ENCODE peak calls at places on chromosomes 1 and 21, in four cellular contexts. One of them, this sample, is unnamed.

GRCh38 chr1:19366599-19367315 is 54.6 kb downstream of the SLC66A1 start:
- DNase-seq in stimulated activated CD4-positive, alpha-beta T cell treated with anti-CD3 and anti-CD28 coated beads, Interleukin-12 subunit alpha, Interleukin-12 subunit beta, amount 100 ng/mL, for 48 hours: no peak
- DNase-seq in NCI-H1092 treated with DMSO at 0.1 percent for 48 hours: no peak
- DNase-seq in H4: no peak
- DNase-seq in this sample: no peak

GRCh38 chr1:61472876-61473275 is 252.1 kb downstream of the TM2D1 start:
- DNase-seq in stimulated activated CD4-positive, alpha-beta T cell treated with anti-CD3 and anti-CD28 coated beads, Interleukin-12 subunit alpha, Interleukin-12 subunit beta, amount 100 ng/mL, for 48 hours: no peak
- DNase-seq in NCI-H1092 treated with DMSO at 0.1 percent for 48 hours: no peak
- DNase-seq in H4: no peak
- DNase-seq in this sample: no peak

GRCh38 chr1:178066904-178067531 is 26.9 kb upstream of the RASAL2 start:
- DNase-seq in stimulated activated CD4-positive, alpha-beta T cell treated with anti-CD3 and anti-CD28 coated beads, Interleukin-12 subunit alpha, Interleukin-12 subunit beta, amount 100 ng/mL, for 48 hours: no peak
- DNase-seq in NCI-H1092 treated with DMSO at 0.1 percent for 48 hours: no peak
- DNase-seq in H4: no peak
- DNase-seq in this sample: no peak

GRCh38 chr1:183032122-183032921 is 9.1 kb downstream of the LAMC1 start:
- DNase-seq in stimulated activated CD4-positive, alpha-beta T cell treated with anti-CD3 and anti-CD28 coated beads, Interleukin-12 subunit alpha, Interleukin-12 subunit beta, amount 100 ng/mL, for 48 hours: no peak
- DNase-seq in NCI-H1092 treated with DMSO at 0.1 percent for 48 hours: no peak
- DNase-seq in H4: peak; percentile 33
- DNase-seq in this sample: no peak

GRCh38 chr1:161733526-161733925 is 12.2 kb downstream of the FCRLB start:
- DNase-seq in stimulated activated CD4-positive, alpha-beta T cell treated with anti-CD3 and anti-CD28 coated beads, Interleukin-12 subunit alpha, Interleukin-12 subunit beta, amount 100 ng/mL, for 48 hours: no peak
- DNase-seq in NCI-H1092 treated with DMSO at 0.1 percent for 48 hours: no peak
- DNase-seq in H4: peak; percentile 43
- DNase-seq in this sample: no peak

GRCh38 chr1:247433922-247434476 is 18.0 kb downstream of the NLRP3 start:
- DNase-seq in stimulated activated CD4-positive, alpha-beta T cell treated with anti-CD3 and anti-CD28 coated beads, Interleukin-12 subunit alpha, Interleukin-12 subunit beta, amount 100 ng/mL, for 48 hours: no peak
- DNase-seq in NCI-H1092 treated with DMSO at 0.1 percent for 48 hours: no peak
- DNase-seq in H4: no peak
- DNase-seq in this sample: no peak

GRCh38 chr1:118928739-118929554 is 59.2 kb downstream of the TBX15 start:
- DNase-seq in stimulated activated CD4-positive, alpha-beta T cell treated with anti-CD3 and anti-CD28 coated beads, Interleukin-12 subunit alpha, Interleukin-12 subunit beta, amount 100 ng/mL, for 48 hours: no peak
- DNase-seq in NCI-H1092 treated with DMSO at 0.1 percent for 48 hours: no peak
- DNase-seq in H4: no peak
- DNase-seq in this sample: no peak

GRCh38 chr1:59150537-59151386 is 146.1 kb upstream of the FGGY start:
- DNase-seq in stimulated activated CD4-positive, alpha-beta T cell treated with anti-CD3 and anti-CD28 coated beads, Interleukin-12 subunit alpha, Interleukin-12 subunit beta, amount 100 ng/mL, for 48 hours: no peak
- DNase-seq in NCI-H1092 treated with DMSO at 0.1 percent for 48 hours: no peak
- DNase-seq in H4: peak; percentile 99
- DNase-seq in this sample: peak; percentile 84

GRCh38 chr1:8015036-8015808 is 10.9 kb downstream of the ERRFI1 start:
- DNase-seq in stimulated activated CD4-positive, alpha-beta T cell treated with anti-CD3 and anti-CD28 coated beads, Interleukin-12 subunit alpha, Interleukin-12 subunit beta, amount 100 ng/mL, for 48 hours: no peak
- DNase-seq in NCI-H1092 treated with DMSO at 0.1 percent for 48 hours: peak; percentile 74
- DNase-seq in H4: peak; percentile 48
- DNase-seq in this sample: peak; percentile 49

GRCh38 chr21:35962917-35963316 is 97.4 kb downstream of the SETD4 start:
- DNase-seq in stimulated activated CD4-positive, alpha-beta T cell treated with anti-CD3 and anti-CD28 coated beads, Interleukin-12 subunit alpha, Interleukin-12 subunit beta, amount 100 ng/mL, for 48 hours: no peak
- DNase-seq in NCI-H1092 treated with DMSO at 0.1 percent for 48 hours: no peak
- DNase-seq in H4: no peak
- DNase-seq in this sample: no peak

GRCh38 chr1:156253634-156254033 is 5.8 kb upstream of the PAQR6 start:
- DNase-seq in stimulated activated CD4-positive, alpha-beta T cell treated with anti-CD3 and anti-CD28 coated beads, Interleukin-12 subunit alpha, Interleukin-12 subunit beta, amount 100 ng/mL, for 48 hours: no peak
- DNase-seq in NCI-H1092 treated with DMSO at 0.1 percent for 48 hours: no peak
- DNase-seq in H4: no peak
- DNase-seq in this sample: no peak

GRCh38 chr1:87318056-87318650 is 10.5 kb upstream of the LMO4 start:
- DNase-seq in stimulated activated CD4-positive, alpha-beta T cell treated with anti-CD3 and anti-CD28 coated beads, Interleukin-12 subunit alpha, Interleukin-12 subunit beta, amount 100 ng/mL, for 48 hours: no peak
- DNase-seq in NCI-H1092 treated with DMSO at 0.1 percent for 48 hours: no peak
- DNase-seq in H4: no peak
- DNase-seq in this sample: no peak

GRCh38 chr1:15764269-15764764 is 5.7 kb downstream of the FBLIM1 start:
- DNase-seq in stimulated activated CD4-positive, alpha-beta T cell treated with anti-CD3 and anti-CD28 coated beads, Interleukin-12 subunit alpha, Interleukin-12 subunit beta, amount 100 ng/mL, for 48 hours: no peak
- DNase-seq in NCI-H1092 treated with DMSO at 0.1 percent for 48 hours: no peak
- DNase-seq in H4: no peak
- DNase-seq in this sample: no peak

GRCh38 chr1:77833521-77834100 is 54.2 kb downstream of the MIGA1 start:
- DNase-seq in stimulated activated CD4-positive, alpha-beta T cell treated with anti-CD3 and anti-CD28 coated beads, Interleukin-12 subunit alpha, Interleukin-12 subunit beta, amount 100 ng/mL, for 48 hours: no peak
- DNase-seq in NCI-H1092 treated with DMSO at 0.1 percent for 48 hours: no peak
- DNase-seq in H4: no peak
- DNase-seq in this sample: no peak

GRCh38 chr1:208536176-208536575 is 292.0 kb upstream of the PLXNA2 start:
- DNase-seq in stimulated activated CD4-positive, alpha-beta T cell treated with anti-CD3 and anti-CD28 coated beads, Interleukin-12 subunit alpha, Interleukin-12 subunit beta, amount 100 ng/mL, for 48 hours: no peak
- DNase-seq in NCI-H1092 treated with DMSO at 0.1 percent for 48 hours: no peak
- DNase-seq in H4: no peak
- DNase-seq in this sample: no peak

GRCh38 chr1:12244078-12244477 is 14.2 kb downstream of the VPS13D start:
- DNase-seq in stimulated activated CD4-positive, alpha-beta T cell treated with anti-CD3 and anti-CD28 coated beads, Interleukin-12 subunit alpha, Interleukin-12 subunit beta, amount 100 ng/mL, for 48 hours: no peak
- DNase-seq in NCI-H1092 treated with DMSO at 0.1 percent for 48 hours: no peak
- DNase-seq in H4: no peak
- DNase-seq in this sample: no peak

GRCh38 chr1:67130673-67131072 is 4.1 kb downstream of the C1orf141 start:
- DNase-seq in stimulated activated CD4-positive, alpha-beta T cell treated with anti-CD3 and anti-CD28 coated beads, Interleukin-12 subunit alpha, Interleukin-12 subunit beta, amount 100 ng/mL, for 48 hours: no peak
- DNase-seq in NCI-H1092 treated with DMSO at 0.1 percent for 48 hours: no peak
- DNase-seq in H4: no peak
- DNase-seq in this sample: no peak

GRCh38 chr1:185132534-185132933 is 24.2 kb downstream of the TRMT1L start:
- DNase-seq in stimulated activated CD4-positive, alpha-beta T cell treated with anti-CD3 and anti-CD28 coated beads, Interleukin-12 subunit alpha, Interleukin-12 subunit beta, amount 100 ng/mL, for 48 hours: no peak
- DNase-seq in NCI-H1092 treated with DMSO at 0.1 percent for 48 hours: no peak
- DNase-seq in H4: no peak
- DNase-seq in this sample: no peak

GRCh38 chr1:67749263-67749843 is 64.4 kb downstream of the GADD45A start:
- DNase-seq in stimulated activated CD4-positive, alpha-beta T cell treated with anti-CD3 and anti-CD28 coated beads, Interleukin-12 subunit alpha, Interleukin-12 subunit beta, amount 100 ng/mL, for 48 hours: no peak
- DNase-seq in NCI-H1092 treated with DMSO at 0.1 percent for 48 hours: no peak
- DNase-seq in H4: no peak
- DNase-seq in this sample: no peak

GRCh38 chr1:152110860-152111514 is 4.3 kb downstream of the TCHH start:
- DNase-seq in stimulated activated CD4-positive, alpha-beta T cell treated with anti-CD3 and anti-CD28 coated beads, Interleukin-12 subunit alpha, Interleukin-12 subunit beta, amount 100 ng/mL, for 48 hours: peak; percentile 23
- DNase-seq in NCI-H1092 treated with DMSO at 0.1 percent for 48 hours: no peak
- DNase-seq in H4: peak; percentile 14
- DNase-seq in this sample: no peak

GRCh38 chr21:21921410-21922232 is 923.4 kb downstream of the NCAM2 start:
- DNase-seq in stimulated activated CD4-positive, alpha-beta T cell treated with anti-CD3 and anti-CD28 coated beads, Interleukin-12 subunit alpha, Interleukin-12 subunit beta, amount 100 ng/mL, for 48 hours: no peak
- DNase-seq in NCI-H1092 treated with DMSO at 0.1 percent for 48 hours: peak; percentile 32
- DNase-seq in H4: peak; percentile 25
- DNase-seq in this sample: peak; percentile 10

GRCh38 chr1:244603498-244603897 is 49.4 kb upstream of the DESI2 start:
- DNase-seq in stimulated activated CD4-positive, alpha-beta T cell treated with anti-CD3 and anti-CD28 coated beads, Interleukin-12 subunit alpha, Interleukin-12 subunit beta, amount 100 ng/mL, for 48 hours: no peak
- DNase-seq in NCI-H1092 treated with DMSO at 0.1 percent for 48 hours: peak; percentile 55
- DNase-seq in H4: no peak
- DNase-seq in this sample: peak; percentile 18

GRCh38 chr1:32404956-32405355 is 10.7 kb upstream of the BSDC1 start:
- DNase-seq in stimulated activated CD4-positive, alpha-beta T cell treated with anti-CD3 and anti-CD28 coated beads, Interleukin-12 subunit alpha, Interleukin-12 subunit beta, amount 100 ng/mL, for 48 hours: no peak
- DNase-seq in NCI-H1092 treated with DMSO at 0.1 percent for 48 hours: no peak
- DNase-seq in H4: no peak
- DNase-seq in this sample: no peak

GRCh38 chr1:241918879-241919278 is 38.7 kb upstream of the BECN2 start:
- DNase-seq in stimulated activated CD4-positive, alpha-beta T cell treated with anti-CD3 and anti-CD28 coated beads, Interleukin-12 subunit alpha, Interleukin-12 subunit beta, amount 100 ng/mL, for 48 hours: no peak
- DNase-seq in NCI-H1092 treated with DMSO at 0.1 percent for 48 hours: no peak
- DNase-seq in H4: peak; percentile 14
- DNase-seq in this sample: peak; percentile 61

This sample was measured in HTR-8/SVneo.